ENCODE peak calls at places on chromosomes 1 and 21, in seven cellular contexts. I is ovary; G is tibial nerve; Z is NT2/D1; N is upper lobe of right lung; J is effector memory CD4-positive, alpha-beta T cell; A is fibroblast of mammary gland. X is an unnamed sample.

GRCh38 chr1:29050141-29050540 is 73.6 kb downstream of the TMEM200B start:
- DNase-seq in I (no peak), G (no peak), Z (no peak), N (no peak), J (no peak), A (no peak), X (no peak)

GRCh38 chr1:189619682-189620332 is 857.9 kb downstream of the BRINP3 start:
- DNase-seq in I (no peak), G (no peak), Z (no peak), N (no peak), J (no peak), A (peak), X (no peak)

GRCh38 chr1:114250683-114251572 is 97.3 kb upstream of the SYT6 start:
- DNase-seq in I (no peak), G (no peak), Z (no peak), N (no peak), J (no peak), A (no peak), X (no peak)

GRCh38 chr21:39852021-39852721 is 15.1 kb upstream of the PCP4 start:
- DNase-seq in I (no peak), G (no peak), Z (peak), N (no peak), J (no peak), A (no peak), X (no peak)

GRCh38 chr1:201019321-201019977 is 4.1 kb downstream of the KIF21B start:
- DNase-seq in I (no peak), G (peak), Z (no peak), N (peak), J (peak), A (peak), X (peak)

GRCh38 chr1:96688737-96689136 is 32.8 kb upstream of the PTBP2 start:
- DNase-seq in I (no peak), G (no peak), Z (no peak), N (no peak), J (no peak), A (no peak), X (no peak)

GRCh38 chr1:22313321-22313720 is 138.3 kb upstream of the ZBTB40 start:
- DNase-seq in I (no peak), G (no peak), Z (no peak), N (no peak), J (no peak), A (no peak), X (no peak)

GRCh38 chr1:163278602-163279001 is 43.2 kb upstream of the NUF2 start:
- DNase-seq in I (no peak), G (no peak), Z (no peak), N (no peak), J (no peak), A (no peak), X (no peak)

GRCh38 chr1:169019419-169020058 is 87.0 kb upstream of the ATP1B1 start:
- DNase-seq in I (no peak), G (no peak), Z (no peak), N (no peak), J (no peak), A (no peak), X (no peak)

GRCh38 chr1:5725855-5726585 is 266.2 kb downstream of the NPHP4 start:
- DNase-seq in I (no peak), G (no peak), Z (no peak), N (peak), J (no peak), A (no peak), X (no peak)

GRCh38 chr1:38589036-38589435 is 270.5 kb downstream of the RRAGC start:
- DNase-seq in I (no peak), G (no peak), Z (no peak), N (no peak), J (no peak), A (peak), X (peak)

GRCh38 chr1:227923353-227924167 is 24.2 kb downstream of the WNT9A start:
- DNase-seq in I (no peak), G (no peak), Z (no peak), N (no peak), J (no peak), A (no peak), X (no peak)

GRCh38 chr21:41411449-41412089 is 14.5 kb upstream of the MX1 start:
- DNase-seq in I (no peak), G (no peak), Z (no peak), N (peak), J (no peak), A (peak), X (no peak)

GRCh38 chr1:16013908-16014258 is 4.0 kb downstream of the HSPB7 start:
- DNase-seq in I (no peak), G (no peak), Z (no peak), N (no peak), J (no peak), A (no peak), X (no peak)

GRCh38 chr1:16010837-16011236 is 6.8 kb downstream of the SRARP start:
- DNase-seq in I (no peak), G (no peak), Z (no peak), N (no peak), J (no peak), A (no peak), X (no peak)

GRCh38 chr1:16013220-16013907 is 4.5 kb downstream of the HSPB7 start:
- DNase-seq in I (peak), G (no peak), Z (no peak), N (no peak), J (no peak), A (peak), X (peak)

GRCh38 chr1:16012590-16013219 is 5.1 kb downstream of the HSPB7 start:
- DNase-seq in I (peak), G (peak), Z (peak), N (peak), J (no peak), A (no peak), X (no peak)

DNA sequence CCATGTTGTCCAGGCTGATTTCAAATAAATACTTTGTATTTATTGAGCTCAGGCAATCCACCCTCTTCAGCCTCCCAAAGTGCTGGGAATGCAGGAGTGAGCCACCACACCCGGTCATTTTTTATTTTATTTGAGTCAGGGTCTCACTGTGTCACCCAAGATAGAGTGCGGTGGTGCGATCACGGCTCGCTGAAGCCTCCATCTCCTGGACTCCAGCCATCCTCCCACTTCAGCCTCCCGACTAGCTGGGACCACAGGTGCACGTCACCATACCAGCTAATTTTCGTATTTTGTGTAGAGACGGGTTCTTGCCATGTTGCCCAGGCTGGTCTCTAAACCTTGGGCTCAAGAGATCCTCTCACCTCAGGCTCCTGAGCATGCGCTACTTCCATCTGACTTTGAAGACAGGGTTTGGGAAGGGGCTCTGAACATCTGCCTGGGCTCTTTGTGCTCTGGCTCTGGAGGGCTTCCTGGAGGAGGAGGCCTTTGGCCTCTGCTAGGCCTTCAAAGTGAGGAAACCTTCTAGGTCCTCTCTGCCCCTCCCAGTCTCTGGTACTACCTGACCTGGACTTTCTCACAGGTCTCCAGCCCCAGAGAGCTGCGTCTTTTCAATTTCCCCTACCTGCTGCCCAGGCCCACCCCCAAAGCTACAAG is 5.8 kb downstream of the HSPB7 start:
- DNase-seq in I (no peak), G (no peak), Z (no peak), N (no peak), J (no peak), A (no peak), X (no peak)
- H3K4me3 ChIP-seq in I (no peak), G (no peak), Z (no peak), N (no peak), J (no peak), A (no peak), X (no peak)

GRCh38 chr1:55531644-55532043 is 316.5 kb upstream of the USP24 start:
- DNase-seq in I (no peak), G (no peak), Z (no peak), N (no peak), J (no peak), A (peak), X (no peak)
- H3K4me3 ChIP-seq in I (no peak), G (no peak), Z (no peak), N (no peak), J (no peak), A (no peak), X (no peak)

DNA sequence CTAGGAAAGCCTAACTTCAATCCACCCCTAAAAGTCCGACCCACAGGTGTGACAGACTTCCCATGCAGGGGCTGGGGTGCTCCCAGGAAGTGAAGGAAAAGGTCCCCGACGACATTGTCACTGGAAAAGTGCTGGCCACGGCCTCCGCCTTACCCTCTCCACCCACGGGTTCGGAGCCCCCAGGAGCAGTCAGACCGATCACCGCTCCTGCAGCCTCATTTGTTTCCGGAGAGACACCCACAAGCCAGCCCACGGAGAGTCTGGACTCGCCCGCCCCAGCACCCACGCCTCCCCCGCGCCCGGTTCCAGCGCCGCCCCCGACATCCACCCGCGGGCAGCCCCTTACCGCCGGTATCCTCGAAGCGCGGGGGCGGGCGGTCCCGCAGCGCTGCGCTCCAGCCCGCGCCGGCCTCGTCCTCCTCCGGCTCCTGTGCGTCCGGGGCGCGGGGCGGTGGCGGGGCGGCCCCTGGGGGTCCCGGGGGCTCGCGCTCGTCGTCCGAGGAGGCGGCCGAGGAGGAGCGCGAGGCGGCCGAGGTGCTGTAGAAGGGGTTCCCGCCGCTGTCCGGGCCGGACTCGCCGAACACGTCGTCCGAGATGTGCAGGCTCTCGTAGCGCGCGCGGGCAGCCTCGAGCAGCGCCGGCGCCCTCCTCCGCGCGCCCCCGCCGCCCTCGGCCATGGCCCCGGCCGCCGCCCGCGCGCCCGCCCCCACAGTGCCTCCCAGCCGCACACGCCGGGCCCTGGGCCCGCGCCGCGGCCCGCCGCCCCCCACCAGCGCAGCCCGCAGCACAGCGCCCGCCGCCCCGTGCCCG is 675 bp downstream of the PGBD5 start:
- DNase-seq in I (no peak), G (no peak), Z (no peak), N (no peak), J (no peak), A (no peak), X (no peak)
- H3K4me3 ChIP-seq in I (no peak), G (peak), Z (peak), N (peak), J (no peak), A (no peak), X (no peak)

DNA sequence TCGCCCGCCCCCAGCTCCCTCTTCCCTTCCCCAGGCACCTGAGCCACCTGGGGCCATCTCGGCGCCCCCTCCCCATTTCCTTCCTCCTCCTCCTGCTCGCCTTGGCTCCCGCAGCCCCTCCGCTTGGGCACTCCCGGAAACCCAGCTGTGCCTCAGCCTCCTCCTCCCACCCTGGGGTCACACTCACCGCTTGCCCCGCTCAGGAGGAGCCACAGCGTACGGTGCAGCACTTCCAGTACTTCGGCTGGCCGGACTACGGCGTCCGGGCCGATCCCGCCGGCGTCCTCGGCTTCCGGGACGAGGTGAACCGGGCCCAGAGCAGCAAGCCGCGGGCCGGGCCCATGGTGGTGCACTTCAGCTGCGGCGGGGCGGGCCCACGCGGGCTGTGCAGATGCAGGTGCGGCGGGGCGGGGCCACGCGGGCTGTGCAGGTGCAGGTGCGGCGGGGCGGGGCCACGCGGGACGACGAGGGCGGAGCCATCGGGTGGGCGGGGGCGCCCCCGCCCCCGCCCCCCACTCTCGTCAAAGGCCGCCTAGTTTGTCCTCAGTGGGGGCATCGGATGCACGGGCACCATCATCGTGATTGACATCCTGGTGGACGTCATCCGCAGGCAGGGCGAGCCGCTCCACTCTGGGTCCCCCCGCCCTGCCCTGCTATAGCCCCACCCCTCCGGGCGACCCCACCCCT is 5.6 kb downstream of the RNF223 start:
- DNase-seq in I (no peak), G (no peak), Z (no peak), N (peak), J (peak), A (no peak), X (no peak)
- H3K4me3 ChIP-seq in I (peak), G (peak), Z (peak), N (peak), J (peak), A (no peak), X (no peak)

GRCh38 chr1:204307334-204307883 is 52.3 kb downstream of the PLEKHA6 start:
- DNase-seq in I (peak), G (peak), Z (no peak), N (peak), J (no peak), A (peak), X (no peak)
- H3K4me3 ChIP-seq in I (no peak), G (no peak), Z (peak), N (peak), J (no peak), A (no peak), X (no peak)

GRCh38 chr1:99764909-99765308 is 1.5 kb downstream of the FRRS1 start:
- DNase-seq in I (no peak), G (no peak), Z (no peak), N (no peak), J (no peak), A (no peak), X (no peak)
- H3K4me3 ChIP-seq in I (no peak), G (no peak), Z (no peak), N (no peak), J (no peak), A (no peak), X (no peak)

GRCh38 chr1:23559985-23560755 is 869 bp upstream of the ID3 start:
- DNase-seq in I (no peak), G (no peak), Z (no peak), N (no peak), J (no peak), A (peak), X (no peak)

GRCh38 chr1:23562138-23562819 is 3.0 kb upstream of the ID3 start:
- DNase-seq in I (peak), G (peak), Z (peak), N (peak), J (no peak), A (peak), X (peak)

GRCh38 chr1:23561813-23562100 is 2.5 kb upstream of the ID3 start:
- DNase-seq in I (no peak), G (no peak), Z (no peak), N (no peak), J (no peak), A (no peak), X (no peak)

GRCh38 chr1:23563003-23563402 is 3.7 kb upstream of the ID3 start:
- DNase-seq in I (no peak), G (no peak), Z (no peak), N (no peak), J (no peak), A (no peak), X (no peak)

DNA sequence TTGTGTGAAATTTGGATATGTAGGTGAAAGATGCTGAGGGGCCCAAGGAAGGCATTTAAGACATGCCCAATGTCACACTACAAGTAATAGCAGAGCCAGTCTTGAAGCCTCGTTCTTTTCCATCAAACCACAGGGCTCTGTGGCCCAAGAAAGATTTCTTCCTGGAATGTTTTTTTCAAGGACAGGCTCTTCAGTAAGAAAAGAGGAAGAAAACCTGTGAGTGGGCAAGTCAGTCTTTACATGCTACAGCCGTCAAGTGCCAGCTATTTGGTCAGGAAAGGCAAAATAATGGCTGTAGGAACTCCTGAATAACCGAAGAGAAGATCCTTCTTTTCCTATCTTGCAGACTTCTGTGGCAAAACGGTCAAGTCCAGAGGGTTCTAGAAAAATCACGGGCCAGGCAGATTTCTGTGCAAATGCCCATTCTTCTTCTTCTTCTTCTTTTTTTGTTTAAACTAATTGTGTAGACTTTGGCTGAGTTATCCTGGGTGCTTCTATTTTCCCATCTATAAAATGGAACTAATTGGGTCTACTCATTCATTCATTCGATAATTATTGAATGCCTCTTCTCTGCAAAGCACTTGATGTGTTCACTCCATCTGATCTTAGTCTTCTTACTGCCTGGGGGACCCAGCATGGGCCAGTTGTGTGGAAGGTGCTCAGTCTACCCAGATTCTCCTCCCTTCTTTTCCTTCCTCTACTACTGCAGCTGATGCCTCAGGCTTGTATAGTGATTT is 1.9 kb upstream of the ID3 start:
- DNase-seq in I (no peak), G (no peak), Z (no peak), N (no peak), J (no peak), A (no peak), X (no peak)
- H3K4me3 ChIP-seq in I (no peak), G (no peak), Z (no peak), N (peak), J (no peak), A (no peak), X (no peak)

GRCh38 chr1:154857022-154857421 is 13.1 kb downstream of the KCNN3 start:
- DNase-seq in I (no peak), G (no peak), Z (no peak), N (no peak), J (no peak), A (no peak), X (no peak)
- H3K4me3 ChIP-seq in I (no peak), G (no peak), Z (no peak), N (no peak), J (no peak), A (no peak), X (no peak)

GRCh38 chr21:44950351-44950750 is 10.5 kb downstream of the SLX9 start:
- DNase-seq in I (no peak), G (no peak), Z (no peak), N (peak), J (no peak), A (no peak), X (no peak)
- H3K4me3 ChIP-seq in I (no peak), G (no peak), Z (no peak), N (no peak), J (no peak), A (no peak), X (no peak)